ENCODE peak calls at places on chromosome X, in six cellular contexts. One of them, this sample, is unnamed.

GRCh38 chrX:46758163-46758955 is 559 bp downstream of the SLC9A7 start:
- DNase-seq in endodermal cell: no peak
- DNase-seq in hepatocyte: peak; percentile 24
- DNase-seq in left lung: no peak
- DNase-seq in heart left ventricle: no peak
- DNase-seq in transverse colon: peak; percentile 12
- DNase-seq in this sample: no peak

GRCh38 chrX:101377542-101377941 is 8.4 kb downstream of the BTK start:
- DNase-seq in left lung: no peak
- DNase-seq in heart left ventricle: no peak
- DNase-seq in transverse colon: no peak
- DNase-seq in endodermal cell: no peak
- DNase-seq in hepatocyte: no peak
- DNase-seq in this sample: no peak

GRCh38 chrX:72245461-72246089 is 6.7 kb upstream of the ERCC6L start:
- DNase-seq in transverse colon: peak; percentile 73
- DNase-seq in hepatocyte: peak; percentile 56
- DNase-seq in heart left ventricle: peak; percentile 22
- DNase-seq in endodermal cell: peak; percentile 90
- DNase-seq in left lung: peak; percentile 56
- DNase-seq in this sample: no peak

GRCh38 chrX:17580529-17581155 is 156.7 kb upstream of the SCML1 start:
- DNase-seq in transverse colon: no peak
- DNase-seq in heart left ventricle: peak; percentile 27
- DNase-seq in hepatocyte: peak; percentile 16
- DNase-seq in endodermal cell: no peak
- DNase-seq in left lung: no peak
- DNase-seq in this sample: no peak

GRCh38 chrX:97909245-97909644 is 1025.5 kb downstream of the RPA4 start:
- DNase-seq in transverse colon: no peak
- DNase-seq in endodermal cell: no peak
- DNase-seq in hepatocyte: no peak
- DNase-seq in left lung: no peak
- DNase-seq in heart left ventricle: no peak
- DNase-seq in this sample: no peak

GRCh38 chrX:79259073-79259689 is 108.0 kb downstream of the ITM2A start:
- DNase-seq in hepatocyte: no peak
- DNase-seq in heart left ventricle: peak; percentile 20
- DNase-seq in transverse colon: no peak
- DNase-seq in endodermal cell: no peak
- DNase-seq in left lung: no peak
- DNase-seq in this sample: no peak

GRCh38 chrX:72128183-72128834 is 3.4 kb downstream of the RTL5 start:
- DNase-seq in endodermal cell: no peak
- DNase-seq in transverse colon: no peak
- DNase-seq in hepatocyte: no peak
- DNase-seq in left lung: no peak
- DNase-seq in heart left ventricle: no peak
- DNase-seq in this sample: no peak

GRCh38 chrX:20609916-20610415 is 343.3 kb upstream of the RPS6KA3 start:
- DNase-seq in heart left ventricle: no peak
- DNase-seq in hepatocyte: no peak
- DNase-seq in left lung: no peak
- DNase-seq in transverse colon: no peak
- DNase-seq in endodermal cell: no peak
- DNase-seq in this sample: no peak

GRCh38 chrX:53312946-53313745 is 31.8 kb upstream of the IQSEC2 start:
- DNase-seq in endodermal cell: peak; percentile 87
- DNase-seq in hepatocyte: peak; percentile 69
- DNase-seq in left lung: no peak
- DNase-seq in transverse colon: peak; percentile 76
- DNase-seq in heart left ventricle: peak; percentile 40
- DNase-seq in this sample: no peak

GRCh38 chrX:149060921-149061320 is 444.2 kb downstream of the IDS start:
- DNase-seq in heart left ventricle: no peak
- DNase-seq in left lung: no peak
- DNase-seq in transverse colon: no peak
- DNase-seq in hepatocyte: no peak
- DNase-seq in endodermal cell: no peak
- DNase-seq in this sample: peak; percentile 4

GRCh38 chrX:139831689-139832456 is 101.0 kb downstream of the ATP11C start:
- DNase-seq in hepatocyte: peak; percentile 17
- DNase-seq in left lung: no peak
- DNase-seq in endodermal cell: no peak
- DNase-seq in transverse colon: no peak
- DNase-seq in heart left ventricle: no peak
- DNase-seq in this sample: no peak

GRCh38 chrX:123648028-123648810 is 84.6 kb downstream of the THOC2 start:
- DNase-seq in heart left ventricle: no peak
- DNase-seq in left lung: peak; percentile 56
- DNase-seq in endodermal cell: peak; percentile 89
- DNase-seq in transverse colon: peak; percentile 42
- DNase-seq in hepatocyte: peak; percentile 83
- DNase-seq in this sample: no peak

GRCh38 chrX:50067435-50068292 is 133.1 kb downstream of the AKAP4 start:
- DNase-seq in endodermal cell: peak; percentile 76
- DNase-seq in left lung: peak; percentile 32
- DNase-seq in hepatocyte: peak; percentile 80
- DNase-seq in transverse colon: peak; percentile 46
- DNase-seq in heart left ventricle: no peak
- DNase-seq in this sample: no peak

GRCh38 chrX:78746496-78746895 is 1.0 kb upstream of the LPAR4 start:
- DNase-seq in left lung: no peak
- DNase-seq in hepatocyte: no peak
- DNase-seq in endodermal cell: peak; percentile 70
- DNase-seq in heart left ventricle: no peak
- DNase-seq in transverse colon: no peak
- DNase-seq in this sample: no peak

GRCh38 chrX:40213092-40213491 is 115.3 kb upstream of the BCOR start:
- DNase-seq in left lung: no peak
- DNase-seq in hepatocyte: no peak
- DNase-seq in transverse colon: no peak
- DNase-seq in endodermal cell: no peak
- DNase-seq in heart left ventricle: no peak
- DNase-seq in this sample: no peak

GRCh38 chrX:34559325-34559724 is 97.8 kb downstream of the TMEM47 start:
- DNase-seq in hepatocyte: peak; percentile 6
- DNase-seq in left lung: no peak
- DNase-seq in endodermal cell: peak; percentile 84
- DNase-seq in transverse colon: no peak
- DNase-seq in heart left ventricle: no peak
- DNase-seq in this sample: peak; percentile 35

GRCh38 chrX:141455103-141455502 is 129.4 kb downstream of the SPANXA1 start:
- DNase-seq in hepatocyte: no peak
- DNase-seq in heart left ventricle: no peak
- DNase-seq in endodermal cell: no peak
- DNase-seq in transverse colon: no peak
- DNase-seq in left lung: no peak
- DNase-seq in this sample: no peak

GRCh38 chrX:68365356-68365755 is 67.9 kb downstream of the OPHN1 start:
- DNase-seq in endodermal cell: no peak
- DNase-seq in hepatocyte: no peak
- DNase-seq in transverse colon: no peak
- DNase-seq in heart left ventricle: no peak
- DNase-seq in left lung: no peak
- DNase-seq in this sample: no peak

GRCh38 chrX:88903989-88904718 is 157.1 kb downstream of the CPXCR1 start:
- DNase-seq in hepatocyte: no peak
- DNase-seq in left lung: no peak
- DNase-seq in heart left ventricle: no peak
- DNase-seq in transverse colon: no peak
- DNase-seq in endodermal cell: no peak
- DNase-seq in this sample: no peak

GRCh38 chrX:130094712-130095111 is 15.6 kb downstream of the ELF4 start:
- DNase-seq in transverse colon: no peak
- DNase-seq in hepatocyte: no peak
- DNase-seq in heart left ventricle: no peak
- DNase-seq in left lung: no peak
- DNase-seq in endodermal cell: no peak
- DNase-seq in this sample: no peak

GRCh38 chrX:3348191-3348590 is 1.7 kb upstream of the MXRA5 start:
- DNase-seq in transverse colon: no peak
- DNase-seq in left lung: no peak
- DNase-seq in hepatocyte: no peak
- DNase-seq in endodermal cell: no peak
- DNase-seq in heart left ventricle: no peak
- DNase-seq in this sample: peak; percentile 52

GRCh38 chrX:3345281-3346081 is 971 bp downstream of the MXRA5 start:
- DNase-seq in heart left ventricle: peak; percentile 80
- DNase-seq in left lung: peak; percentile 44
- DNase-seq in hepatocyte: peak; percentile 66
- DNase-seq in endodermal cell: peak; percentile 87
- DNase-seq in transverse colon: no peak
- DNase-seq in this sample: no peak

GRCh38 chrX:3351287-3351686 is 4.8 kb upstream of the MXRA5 start:
- DNase-seq in heart left ventricle: no peak
- DNase-seq in endodermal cell: no peak
- DNase-seq in hepatocyte: no peak
- DNase-seq in left lung: no peak
- DNase-seq in transverse colon: no peak
- DNase-seq in this sample: no peak

DNA sequence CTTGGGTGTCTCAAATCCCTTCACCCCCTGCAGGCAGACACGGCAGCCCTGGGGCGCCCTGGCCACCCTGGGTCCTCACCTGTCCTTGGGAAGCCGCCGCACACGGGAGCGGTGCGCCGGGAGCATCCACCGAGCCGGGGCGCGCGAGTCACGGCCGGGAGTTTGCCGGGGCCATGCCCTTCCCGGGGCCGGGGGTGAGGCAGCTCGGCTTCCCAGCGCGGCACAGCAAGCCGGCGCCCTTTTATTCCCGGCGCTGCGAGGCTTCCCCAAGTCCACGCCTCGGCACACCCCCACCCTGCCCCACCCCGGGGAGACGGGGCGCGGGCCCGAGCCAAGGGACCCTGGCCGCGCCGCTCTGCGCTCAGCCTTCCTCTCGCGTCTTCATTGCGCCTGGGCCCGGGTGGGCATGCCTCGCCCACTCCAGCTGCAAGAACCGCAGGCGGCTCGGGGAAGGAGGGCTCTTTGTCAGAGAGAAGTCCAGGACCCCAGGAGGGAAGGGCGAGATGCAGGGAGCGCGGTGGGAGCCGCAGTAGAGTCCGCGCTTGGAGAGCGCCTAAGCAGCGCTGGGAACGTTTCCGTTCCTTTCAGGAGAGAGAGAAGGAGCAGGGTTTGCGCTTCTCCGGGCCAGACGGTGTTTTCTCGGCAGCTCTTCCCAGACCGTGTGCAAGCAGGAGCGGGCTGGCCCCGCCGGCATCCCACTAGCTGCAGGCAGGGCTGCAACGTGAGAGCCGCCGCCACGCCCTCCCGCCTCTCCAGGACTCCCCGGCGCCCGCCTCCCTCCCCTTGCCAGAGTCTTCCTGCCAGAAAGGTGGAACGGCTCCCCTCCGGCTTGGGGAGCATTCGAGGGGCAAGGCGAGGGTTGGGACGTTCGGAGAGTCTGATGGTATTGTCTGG is at the start of gene MXRA5:
- DNase-seq in heart left ventricle: peak; percentile 69
- DNase-seq in endodermal cell: peak; percentile 87
- DNase-seq in transverse colon: no peak
- DNase-seq in hepatocyte: peak; percentile 52
- DNase-seq in left lung: no peak
- DNase-seq in this sample: peak; percentile 50
- H3K27me3 ChIP-seq in heart left ventricle: no peaks in the 10 kb centered on the region
- H3K27me3 ChIP-seq in endodermal cell: no peaks in the 10 kb centered on the region
- H3K27me3 ChIP-seq in transverse colon: peaks cover 9% of the 10 kb centered on the region
- H3K27me3 ChIP-seq in hepatocyte: no peaks in the 10 kb centered on the region
- H3K27me3 ChIP-seq in left lung: peaks cover 43% of the 10 kb centered on the region
- H3K27me3 ChIP-seq in this sample: no peaks in the 10 kb centered on the region

GRCh38 chrX:3485727-3486126 is 139.3 kb upstream of the MXRA5 start:
- DNase-seq in heart left ventricle: no peak
- DNase-seq in hepatocyte: no peak
- DNase-seq in left lung: no peak
- DNase-seq in transverse colon: no peak
- DNase-seq in endodermal cell: peak; percentile 61
- DNase-seq in this sample: no peak
- TF ChIP-seq CTCF in heart left ventricle: no peak
- TF ChIP-seq CTCF in hepatocyte: no peak
- TF ChIP-seq CTCF in left lung: no peak
- TF ChIP-seq CTCF in transverse colon: no peak
- TF ChIP-seq CTCF in endodermal cell: peak; percentile 48
- TF ChIP-seq CTCF in this sample: no peak

DNA sequence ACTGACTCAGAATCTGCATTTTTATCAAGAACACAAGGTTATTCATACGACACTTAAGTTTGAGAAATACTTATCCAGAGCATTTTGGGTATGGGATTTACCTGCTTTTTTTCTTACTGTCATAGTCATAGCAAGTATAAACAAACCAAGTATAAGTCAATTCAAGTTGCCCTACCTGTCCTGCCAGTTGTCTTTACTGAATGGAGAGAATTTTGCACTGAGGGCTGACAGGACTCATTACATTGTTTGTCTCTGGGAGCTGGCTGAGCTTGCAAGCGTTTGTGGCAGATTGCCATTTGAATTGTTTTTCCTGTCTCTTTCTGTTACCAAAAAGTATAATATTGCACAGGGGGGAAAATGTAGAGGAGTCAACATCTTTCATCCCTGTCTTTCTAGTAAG is 278.9 kb upstream of the MAGEC2 start:
- DNase-seq in left lung: no peak
- DNase-seq in transverse colon: no peak
- DNase-seq in heart left ventricle: no peak
- DNase-seq in endodermal cell: no peak
- DNase-seq in hepatocyte: no peak
- DNase-seq in this sample: no peak
- H3K27me3 ChIP-seq in left lung: no peaks in the 10 kb centered on the region
- H3K27me3 ChIP-seq in transverse colon: no peaks in the 10 kb centered on the region
- H3K27me3 ChIP-seq in heart left ventricle: no peaks in the 10 kb centered on the region
- H3K27me3 ChIP-seq in endodermal cell: no peaks in the 10 kb centered on the region
- H3K27me3 ChIP-seq in hepatocyte: no peaks in the 10 kb centered on the region
- H3K27me3 ChIP-seq in this sample: no peaks in the 10 kb centered on the region

DNA sequence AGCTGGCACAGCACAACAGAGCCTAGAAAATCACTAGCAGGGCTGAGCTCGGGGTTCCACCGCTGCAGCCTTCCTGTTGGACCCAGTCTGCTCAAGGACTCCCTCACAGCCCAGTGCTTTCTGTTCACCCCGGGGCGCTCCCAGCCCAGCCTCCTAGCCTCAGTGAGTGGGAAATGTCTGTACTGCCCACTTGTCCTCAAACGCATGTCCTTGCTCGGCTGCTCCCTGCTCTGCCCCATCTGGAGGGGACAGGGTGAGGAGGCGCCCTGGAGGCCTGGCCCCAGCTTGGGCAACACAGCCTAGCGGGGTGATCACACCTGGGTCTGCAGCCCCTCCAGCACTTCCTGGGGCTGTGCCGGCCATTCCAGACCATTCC is 11.9 kb upstream of the CCNQ start:
- DNase-seq in endodermal cell: no peak
- DNase-seq in hepatocyte: no peak
- DNase-seq in left lung: no peak
- DNase-seq in heart left ventricle: no peak
- DNase-seq in transverse colon: no peak
- DNase-seq in this sample: no peak
- TF ChIP-seq CTCF in endodermal cell: no peak
- TF ChIP-seq CTCF in hepatocyte: no peak
- TF ChIP-seq CTCF in left lung: no peak
- TF ChIP-seq CTCF in heart left ventricle: no peak
- TF ChIP-seq CTCF in transverse colon: no peak
- TF ChIP-seq CTCF in this sample: no peak

This sample was measured in foreskin keratinocyte.